ENCODE peak calls at places on chromosome 5, in ten cellular contexts. Q is right atrium auricular region; Y is thoracic aorta; F is kidney; P is IMR-90; U is NT2/D1; K is CD4-positive, alpha-beta memory T cell; T is tibial nerve; W is naive thymus-derived CD4-positive, alpha-beta T cell; J is lower lobe of right lung. V is an unnamed sample.
A peak's percentile ranks its signal among the peaks of the same experiment; 100 is the strongest.

GRCh38 chr5:111719773-111720172 is 37.2 kb downstream of the NREP start:
- DNase-seq in Q (no peak), Y (no peak), F (no peak), P (no peak), U (no peak), K (no peak), T (no peak), W (no peak), J (no peak), V (no peak)

GRCh38 chr5:116771466-116772151 is 197.0 kb upstream of the SEMA6A start:
- DNase-seq in Q (no peak), Y (no peak), F (no peak), P (no peak), U (no peak), K (no peak), T (peak; percentile 46), W (no peak), J (no peak), V (no peak)

GRCh38 chr5:149800563-149801103 is 70.5 kb downstream of the PPARGC1B start:
- DNase-seq in Q (no peak), Y (no peak), F (no peak), P (no peak), U (no peak), K (no peak), T (no peak), W (no peak), J (no peak), V (no peak)

GRCh38 chr5:148844433-148845279 is 18.2 kb downstream of the ADRB2 start:
- DNase-seq in Q (no peak), Y (no peak), F (no peak), P (peak; percentile 16), U (no peak), K (peak; percentile 42), T (no peak), W (no peak), J (no peak), V (no peak)

GRCh38 chr5:173941758-173942401 is 47.1 kb upstream of the C5orf47 start:
- DNase-seq in Q (no peak), Y (no peak), F (no peak), P (no peak), U (no peak), K (no peak), T (no peak), W (no peak), J (no peak), V (no peak)

GRCh38 chr5:447501-447900 is 4.5 kb downstream of the EXOC3 start:
- DNase-seq in Q (no peak), Y (no peak), F (no peak), P (no peak), U (no peak), K (no peak), T (no peak), W (no peak), J (no peak), V (peak; percentile 1)

GRCh38 chr5:15013654-15014463 is 142.3 kb upstream of the ANKH start:
- DNase-seq in Q (no peak), Y (no peak), F (no peak), P (peak; percentile 80), U (peak; percentile 36), K (peak; percentile 29), T (no peak), W (peak; percentile 28), J (no peak), V (no peak)

GRCh38 chr5:100188339-100188738 is 346.8 kb upstream of the FAM174A start:
- DNase-seq in Q (no peak), Y (no peak), F (no peak), P (no peak), U (no peak), K (no peak), T (no peak), W (no peak), J (no peak), V (no peak)

GRCh38 chr5:119286516-119287488 is 69.0 kb upstream of the TNFAIP8 start:
- DNase-seq in Q (no peak), Y (no peak), F (no peak), P (no peak), U (no peak), K (no peak), T (no peak), W (no peak), J (no peak), V (no peak)

GRCh38 chr5:140239939-140240700 is 62.8 kb downstream of the PFDN1 start:
- DNase-seq in Q (no peak), Y (no peak), F (no peak), P (peak; percentile 66), U (peak; percentile 54), K (peak; percentile 31), T (no peak), W (peak; percentile 46), J (peak; percentile 66), V (no peak)

GRCh38 chr5:41186143-41186542 is 27.2 kb downstream of the C6 start:
- DNase-seq in Q (no peak), Y (no peak), F (no peak), P (peak; percentile 7), U (no peak), K (no peak), T (no peak), W (no peak), J (no peak), V (no peak)

GRCh38 chr5:118956727-118957126 is 31.6 kb downstream of the DTWD2 start:
- DNase-seq in Q (no peak), Y (no peak), F (no peak), P (peak; percentile 22), U (no peak), K (no peak), T (no peak), W (no peak), J (no peak), V (no peak)

GRCh38 chr5:132420706-132421272 is 51.3 kb downstream of the SLC22A5 start:
- DNase-seq in Q (no peak), Y (no peak), F (no peak), P (no peak), U (no peak), K (peak; percentile 32), T (no peak), W (peak; percentile 38), J (no peak), V (no peak)

GRCh38 chr5:174775071-174775470 is 50.7 kb downstream of the MSX2 start:
- DNase-seq in Q (no peak), Y (no peak), F (no peak), P (no peak), U (no peak), K (no peak), T (no peak), W (no peak), J (no peak), V (no peak)

GRCh38 chr5:150189728-150190502 is at the start of gene SLC6A7:
- DNase-seq in Q (no peak), Y (no peak), F (no peak), P (no peak), U (no peak), K (no peak), T (no peak), W (no peak), J (no peak), V (no peak)

GRCh38 chr5:3592298-3592697 is 3.3 kb upstream of the IRX1 start:
- DNase-seq in Q (no peak), Y (no peak), F (peak; percentile 65), P (no peak), U (no peak), K (no peak), T (no peak), W (no peak), J (no peak), V (no peak)

GRCh38 chr5:3596261-3596825 is 711 bp downstream of the IRX1 start:
- DNase-seq in Q (no peak), Y (no peak), F (no peak), P (no peak), U (no peak), K (no peak), T (no peak), W (no peak), J (no peak), V (no peak)

GRCh38 chr5:3595102-3595961 is at the start of gene IRX1:
- DNase-seq in Q (no peak), Y (no peak), F (peak; percentile 87), P (no peak), U (no peak), K (no peak), T (no peak), W (no peak), J (no peak), V (no peak)

GRCh38 chr5:3593771-3594513 is 1.7 kb upstream of the IRX1 start:
- DNase-seq in Q (no peak), Y (no peak), F (peak; percentile 67), P (no peak), U (no peak), K (no peak), T (no peak), W (no peak), J (no peak), V (no peak)

GRCh38 chr5:3594514-3595101 is 1.0 kb upstream of the IRX1 start:
- DNase-seq in Q (no peak), Y (no peak), F (peak; percentile 77), P (no peak), U (no peak), K (no peak), T (no peak), W (no peak), J (peak; percentile 48), V (no peak)
- H3K9me3 ChIP-seq in Q (no peaks in the 10 kb centered on the region), Y (no peaks in the 10 kb centered on the region), F (no peaks in the 10 kb centered on the region), P (no peaks in the 10 kb centered on the region), U (no peaks in the 10 kb centered on the region), K (no peaks in the 10 kb centered on the region), T (no peaks in the 10 kb centered on the region), W (no peaks in the 10 kb centered on the region), J (no peaks in the 10 kb centered on the region), V (no peaks in the 10 kb centered on the region)

GRCh38 chr5:155254399-155254798 is 240.8 kb downstream of the KIF4B start:
- DNase-seq in Q (no peak), Y (no peak), F (no peak), P (no peak), U (no peak), K (no peak), T (no peak), W (no peak), J (no peak), V (no peak)
- H3K9me3 ChIP-seq in Q (no peaks in the 10 kb centered on the region), Y (no peaks in the 10 kb centered on the region), F (no peaks in the 10 kb centered on the region), P (peaks cover 16% of the 10 kb centered on the region), U (no peaks in the 10 kb centered on the region), K (no peaks in the 10 kb centered on the region), T (no peaks in the 10 kb centered on the region), W (no peaks in the 10 kb centered on the region), J (no peaks in the 10 kb centered on the region), V (no peaks in the 10 kb centered on the region)

DNA sequence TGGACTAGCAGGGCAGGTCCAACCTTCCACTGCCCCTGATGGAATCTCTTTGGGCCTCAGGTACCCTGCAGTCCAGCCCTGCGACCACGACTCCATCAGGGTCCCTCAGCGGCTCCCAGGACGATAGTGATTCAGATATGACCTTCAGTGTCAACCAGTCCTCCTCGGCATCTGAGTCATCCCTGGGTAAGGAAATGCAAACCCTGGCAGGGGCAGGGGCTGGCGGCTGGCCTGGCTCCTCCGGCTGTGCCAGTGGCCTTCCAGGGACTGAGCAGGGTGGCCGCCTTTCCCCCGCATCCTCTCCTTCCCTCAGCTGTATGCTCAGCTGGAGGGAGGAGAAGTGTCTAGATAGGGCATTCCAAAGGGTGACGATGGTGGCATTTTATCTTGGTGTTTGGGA is 45.0 kb downstream of the NEURL1B start:
- DNase-seq in Q (no peak), Y (no peak), F (peak; percentile 65), P (peak; percentile 27), U (no peak), K (no peak), T (no peak), W (no peak), J (no peak), V (no peak)
- H3K9me3 ChIP-seq in Q (no peaks in the 10 kb centered on the region), Y (no peaks in the 10 kb centered on the region), F (no peaks in the 10 kb centered on the region), P (no peaks in the 10 kb centered on the region), U (no peaks in the 10 kb centered on the region), K (no peaks in the 10 kb centered on the region), T (no peaks in the 10 kb centered on the region), W (no peaks in the 10 kb centered on the region), J (no peaks in the 10 kb centered on the region), V (no peaks in the 10 kb centered on the region)

GRCh38 chr5:29498860-29499259 is 1694.6 kb upstream of the CDH6 start:
- DNase-seq in Q (no peak), Y (no peak), F (no peak), P (no peak), U (no peak), K (no peak), T (no peak), W (no peak), J (no peak), V (no peak)
- H3K9me3 ChIP-seq in Q (peaks cover 5% of the 10 kb centered on the region), Y (peaks cover 10% of the 10 kb centered on the region), F (no peaks in the 10 kb centered on the region), P (peaks cover 9% of the 10 kb centered on the region), U (peaks cover 7% of the 10 kb centered on the region), K (no peaks in the 10 kb centered on the region), T (no peaks in the 10 kb centered on the region), W (no peaks in the 10 kb centered on the region), J (peaks cover 28% of the 10 kb centered on the region), V (no peaks in the 10 kb centered on the region)